ENCODE peak calls at places on chromosomes 7 and 10, in eight cellular contexts. U is T follicular helper cell; C is stimulated activated CD4-positive, alpha-beta T cell treated with anti-CD3 and anti-CD28 coated beads, Interleukin-4, amount 100 ng/mL, for 4 hours; S is NCI-H1417 treated with DMSO at 0.1 percent for 48 hours; I is tibial nerve; F is activated T-helper 2 cell treated with anti-CD3 and anti-CD28 coated beads, Interferon-gamma antibody, Interleukin-2, Interleukin-4, amounts not matched to agents 10 μg/mL and 5 μg/mL and 100 μg/mL, durations not matched to agents 14 hours and 24 hours and 36 hours; K is NCI-H2081; E is Daoy. Z is an unnamed sample.

GRCh38 chr7:36287371-36288241 is 102.1 kb upstream of the ANLN start:
- DNase-seq in U (peak), C (peak), S (no peak), I (no peak), F (peak), K (no peak), E (no peak), Z (no peak)

GRCh38 chr7:78095549-78095948 is 297.0 kb downstream of the PHTF2 start:
- DNase-seq in U (no peak), C (no peak), S (no peak), I (no peak), F (no peak), K (no peak), E (peak), Z (no peak)

GRCh38 chr7:81111358-81111757 is 192.5 kb upstream of the SEMA3C start:
- DNase-seq in U (no peak), C (no peak), S (no peak), I (no peak), F (no peak), K (no peak), E (peak), Z (no peak)

GRCh38 chr10:117663750-117664149 is 121.2 kb downstream of the EMX2 start:
- DNase-seq in U (no peak), C (no peak), S (no peak), I (no peak), F (peak), K (no peak), E (peak), Z (no peak)

GRCh38 chr10:69757553-69758309 is 44.0 kb upstream of the COL13A1 start:
- DNase-seq in U (no peak), C (no peak), S (no peak), I (no peak), F (no peak), K (peak), E (peak), Z (no peak)

GRCh38 chr10:86334515-86335085 is 32.0 kb downstream of the GRID1 start:
- DNase-seq in U (no peak), C (no peak), S (no peak), I (no peak), F (no peak), K (peak), E (no peak), Z (no peak)

GRCh38 chr10:20746856-20747255 is 150.3 kb downstream of the NEBL start:
- DNase-seq in U (no peak), C (no peak), S (peak), I (no peak), F (no peak), K (no peak), E (no peak), Z (no peak)

GRCh38 chr7:109003742-109004141 is 434.1 kb downstream of the DNAJB9 start:
- DNase-seq in U (no peak), C (no peak), S (no peak), I (no peak), F (no peak), K (no peak), E (no peak), Z (no peak)

GRCh38 chr10:100744980-100745881 is at the start of gene PAX2:
- DNase-seq in U (no peak), C (no peak), S (no peak), I (no peak), F (no peak), K (no peak), E (peak), Z (peak)

GRCh38 chr10:71285180-71285545 is 33.9 kb upstream of the SLC29A3 start:
- DNase-seq in U (no peak), C (peak), S (no peak), I (no peak), F (no peak), K (peak), E (peak), Z (peak)

GRCh38 chr7:101916876-101917275 is 99.5 kb downstream of the CUX1 start:
- DNase-seq in U (no peak), C (no peak), S (no peak), I (no peak), F (no peak), K (no peak), E (no peak), Z (no peak)

Z was measured in NCI-H1694.